ENCODE peak calls at places on chromosomes 7 and 10, in four cellular contexts. A is IMR-90, N is tibial artery, I is lung. V is an unnamed sample.

GRCh38 chr10:60148266-60148840 is 241.3 kb downstream of the ANK3 start:
- DNase-seq in A (peak), N (no peak), I (no peak), V (no peak)

GRCh38 chr7:90580051-90580450 is 16.1 kb upstream of the CDK14 start:
- DNase-seq in A (no peak), N (no peak), I (no peak), V (no peak)

GRCh38 chr10:88209231-88209630 is 345.8 kb downstream of the PTEN start:
- DNase-seq in A (no peak), N (no peak), I (no peak), V (no peak)

GRCh38 chr10:11712761-11713160 is 29.4 kb upstream of the ECHDC3 start:
- DNase-seq in A (peak), N (no peak), I (no peak), V (no peak)

GRCh38 chr10:34666008-34666700 is 148.9 kb downstream of the PARD3 start:
- DNase-seq in A (peak), N (peak), I (peak), V (peak)

GRCh38 chr7:74083928-74084721 is 521 bp downstream of the LIMK1 start:
- DNase-seq in A (peak), N (no peak), I (no peak), V (peak)

GRCh38 chr7:112550468-112551060 is 69.8 kb downstream of the LSMEM1 start:
- DNase-seq in A (peak), N (no peak), I (no peak), V (peak)

GRCh38 chr7:135853499-135853898 is 104.9 kb upstream of the FAM180A start:
- DNase-seq in A (no peak), N (no peak), I (no peak), V (no peak)

GRCh38 chr7:138565451-138566114 is 105.5 kb downstream of the TRIM24 start:
- DNase-seq in A (peak), N (no peak), I (no peak), V (peak)

GRCh38 chr7:931871-932650 is 22.4 kb downstream of the ADAP1 start:
- DNase-seq in A (no peak), N (no peak), I (no peak), V (no peak)

GRCh38 chr10:131033166-131034085 is 278.1 kb downstream of the TCERG1L start:
- DNase-seq in A (no peak), N (no peak), I (no peak), V (no peak)

GRCh38 chr7:27898735-27899134 is 158.8 kb downstream of the TAX1BP1 start:
- DNase-seq in A (no peak), N (no peak), I (no peak), V (peak)

GRCh38 chr7:151087247-151088018 is 1.2 kb downstream of the AGAP3 start:
- DNase-seq in A (peak), N (peak), I (no peak), V (peak)

GRCh38 chr7:5557920-5558401 is 134.3 kb upstream of the TNRC18 start:
- DNase-seq in A (peak), N (peak), I (peak), V (peak)

GRCh38 chr7:66413379-66414114 is 208.4 kb downstream of the TPST1 start:
- DNase-seq in A (peak), N (peak), I (peak), V (peak)

GRCh38 chr7:122311719-122312118 is 7.2 kb upstream of the FEZF1 start:
- DNase-seq in A (no peak), N (no peak), I (no peak), V (no peak)

GRCh38 chr7:122316467-122317394 is 12.2 kb upstream of the FEZF1 start:
- DNase-seq in A (no peak), N (no peak), I (no peak), V (no peak)

GRCh38 chr7:122314284-122314683 is 9.7 kb upstream of the FEZF1 start:
- DNase-seq in A (no peak), N (no peak), I (no peak), V (no peak)

GRCh38 chr7:122312789-122313188 is 8.2 kb upstream of the FEZF1 start:
- DNase-seq in A (no peak), N (no peak), I (no peak), V (no peak)

GRCh38 chr7:122315507-122316466 is 11.2 kb upstream of the FEZF1 start:
- DNase-seq in A (no peak), N (no peak), I (no peak), V (no peak)
- H3K4me3 ChIP-seq in A (no peak), N (no peak), I (no peak), V (no peak)

DNA sequence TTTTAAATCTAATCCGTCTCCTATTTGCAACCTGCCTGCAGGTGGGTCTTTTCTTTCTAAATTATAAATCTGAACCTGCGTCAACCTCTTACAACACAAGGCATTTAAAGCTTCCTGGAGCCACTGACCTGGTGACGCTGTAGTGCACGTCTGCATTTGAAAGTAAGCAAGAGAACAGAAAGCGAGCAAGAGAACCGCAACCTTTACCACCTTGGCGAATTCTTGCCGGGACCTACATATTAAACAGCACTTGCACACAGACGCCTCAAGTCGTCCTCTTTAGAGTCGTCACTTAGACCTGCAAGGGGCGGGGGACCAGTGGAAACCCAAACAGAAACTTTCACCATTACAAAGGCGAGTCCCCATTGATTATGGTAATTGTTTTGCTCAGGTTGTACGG is 9.5 kb downstream of the GLI3 start:
- DNase-seq in A (no peak), N (no peak), I (no peak), V (no peak)
- H3K4me3 ChIP-seq in A (peak), N (peak), I (peak), V (no peak)

GRCh38 chr10:99370993-99371392 is 41.8 kb downstream of the CNNM1 start:
- DNase-seq in A (peak), N (no peak), I (no peak), V (no peak)

GRCh38 chr10:99374972-99375371 is 45.8 kb downstream of the CNNM1 start:
- DNase-seq in A (no peak), N (no peak), I (no peak), V (no peak)

GRCh38 chr10:99374526-99374925 is 45.4 kb downstream of the CNNM1 start:
- DNase-seq in A (no peak), N (no peak), I (no peak), V (no peak)

GRCh38 chr10:99375444-99375843 is 46.3 kb downstream of the CNNM1 start:
- DNase-seq in A (no peak), N (no peak), I (no peak), V (no peak)

DNA sequence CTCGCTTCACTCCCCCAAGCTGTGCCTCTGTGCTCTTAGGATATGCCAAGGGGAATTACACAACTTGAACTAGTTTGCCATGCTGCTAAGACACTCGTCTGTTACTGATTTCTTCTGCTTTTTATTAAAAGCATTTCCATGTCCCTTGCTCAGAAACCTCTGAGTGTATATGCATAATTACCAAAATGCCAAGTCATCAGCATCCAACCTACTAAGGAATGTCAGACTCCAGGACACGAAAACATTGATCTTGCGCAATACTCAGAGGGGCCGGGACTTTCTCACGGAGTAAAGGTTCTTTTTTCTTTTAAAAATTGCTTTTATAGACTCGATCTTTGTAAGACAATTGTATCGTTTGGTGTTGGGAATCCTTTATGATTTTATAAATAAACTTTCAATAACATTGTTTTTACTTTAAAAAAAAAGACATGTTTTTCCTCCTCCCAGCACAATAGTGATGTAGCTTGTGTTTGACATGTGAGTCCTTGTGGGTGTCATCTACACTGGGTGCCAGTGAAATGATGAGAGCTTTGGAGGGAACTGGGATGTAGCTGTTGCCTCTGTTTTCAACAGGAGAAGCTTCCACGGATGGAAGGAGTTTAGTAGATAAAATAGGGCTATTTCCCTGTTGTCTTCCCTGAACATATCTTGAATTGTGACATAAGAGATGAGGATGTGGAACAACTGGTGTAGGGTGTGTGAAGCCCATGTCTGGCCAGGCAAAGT is 43.6 kb downstream of the CNNM1 start:
- DNase-seq in A (peak), N (no peak), I (no peak), V (no peak)
- H3K4me3 ChIP-seq in A (no peak), N (no peak), I (no peak), V (no peak)

GRCh38 chr7:29573594-29573993 is 10.0 kb downstream of the PRR15 start:
- DNase-seq in A (no peak), N (no peak), I (no peak), V (no peak)
- H3K4me3 ChIP-seq in A (no peak), N (no peak), I (no peak), V (no peak)

DNA sequence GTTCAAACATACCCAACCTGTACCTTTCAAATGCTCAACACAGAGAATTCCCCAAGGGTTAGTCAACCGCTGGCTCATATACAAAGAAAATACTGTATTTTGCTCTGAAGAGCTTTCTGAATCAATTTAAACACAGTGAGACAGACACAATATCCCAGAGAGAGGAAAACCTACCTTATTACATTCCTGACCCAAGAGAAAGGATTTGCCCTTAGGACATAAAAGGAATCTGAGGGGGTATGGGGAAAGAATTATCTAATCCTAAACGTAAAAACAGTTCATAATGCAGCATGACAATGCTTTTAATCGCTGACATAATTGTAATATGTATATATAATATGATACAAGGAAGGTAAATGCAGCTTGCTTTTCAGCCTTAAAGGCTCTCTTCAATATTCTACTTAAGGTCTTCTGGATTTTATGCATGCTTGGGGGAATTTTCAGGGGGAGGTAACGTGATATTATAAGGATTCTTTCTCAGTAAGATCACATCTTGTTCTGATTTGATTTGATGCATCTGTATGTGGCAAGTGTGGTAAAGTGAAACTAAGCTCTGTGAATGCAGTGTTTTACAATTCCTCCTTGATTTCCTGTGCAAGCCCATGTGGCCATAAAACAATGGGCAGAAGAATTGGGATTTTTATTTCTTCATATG is 240.5 kb downstream of the GLI3 start:
- DNase-seq in A (peak), N (no peak), I (no peak), V (no peak)
- H3K4me3 ChIP-seq in A (no peak), N (no peak), I (no peak), V (no peak)

GRCh38 chr10:26000971-26001370 is 66.9 kb downstream of the MYO3A start:
- DNase-seq in A (no peak), N (no peak), I (no peak), V (no peak)
- H3K4me3 ChIP-seq in A (no peak), N (no peak), I (no peak), V (no peak)

DNA sequence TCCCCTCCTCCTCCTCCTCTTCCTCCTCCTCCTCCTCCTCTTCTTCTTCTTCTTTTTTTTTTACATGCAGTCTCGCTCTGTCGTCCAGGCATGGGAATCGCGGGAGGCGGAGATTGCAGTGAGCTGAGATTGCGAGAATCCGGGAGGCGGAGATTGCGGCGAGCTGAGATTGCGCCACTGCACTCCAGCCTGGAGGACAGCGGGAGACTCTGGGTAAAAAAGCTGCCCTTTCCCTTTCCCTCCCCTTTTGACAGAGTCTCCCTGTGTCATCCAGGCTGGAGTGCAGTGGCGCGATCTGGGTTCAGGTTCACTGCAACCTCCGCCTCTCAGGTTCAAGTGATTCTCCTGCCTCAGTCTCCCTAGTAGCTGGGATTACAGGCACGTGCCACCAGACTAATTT is 168.1 kb upstream of the MALRD1 start:
- DNase-seq in A (no peak), N (no peak), I (no peak), V (no peak)
- H3K4me3 ChIP-seq in A (no peak), N (no peak), I (no peak), V (no peak)

DNA sequence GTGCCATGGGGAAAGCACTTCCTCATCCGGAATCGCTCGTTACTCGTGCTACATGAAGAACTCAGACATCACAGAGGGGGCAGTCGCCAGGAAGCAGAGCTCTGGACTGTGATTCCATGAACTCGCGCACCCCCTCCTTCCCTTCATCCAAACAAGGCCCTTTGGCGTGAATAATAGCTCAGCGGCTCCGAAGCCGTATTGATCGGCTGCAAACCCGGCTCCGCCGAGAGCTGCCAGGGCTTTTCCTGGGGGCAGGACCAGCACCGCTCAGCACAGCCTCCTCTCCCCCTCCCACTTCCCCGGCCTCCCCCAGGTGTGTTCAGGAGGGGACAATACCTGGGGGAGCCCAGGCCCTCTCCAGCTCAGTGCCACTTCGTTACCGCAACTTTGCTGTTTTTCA is 129.0 kb upstream of the TCF7L2 start:
- DNase-seq in A (no peak), N (no peak), I (no peak), V (no peak)
- H3K4me3 ChIP-seq in A (no peak), N (no peak), I (no peak), V (no peak)